ENCODE peak calls at places on chromosomes 3 and 15, in four cellular contexts. U is kidney tubule cell, M is progenitor cell of endocrine pancreas, F is AG08396. O is an unnamed sample.
A peak's percentile ranks its signal among the peaks of the same experiment; 100 is the strongest.

GRCh38 chr3:14505803-14506500 is 34.2 kb downstream of the GRIP2 start:
- DNase-seq in F (no peak), M (no peak), U (no peak), O (no peak)

GRCh38 chr15:35293353-35294130 is 208.4 kb upstream of the NANOGP8 start:
- DNase-seq in U (peak; percentile 96), M (no peak), F (peak; percentile 70), O (no peak)

GRCh38 chr3:43691120-43692002 is 623 bp downstream of the ABHD5 start:
- DNase-seq in U (peak; percentile 85), F (peak; percentile 38), M (peak; percentile 64), O (peak; percentile 50)

GRCh38 chr3:132597660-132598059 is 590 bp downstream of the ACKR4 start:
- DNase-seq in M (no peak), F (no peak), U (no peak), O (no peak)

GRCh38 chr15:92579486-92579885 is 76.1 kb downstream of the FAM174B start:
- DNase-seq in U (no peak), F (no peak), M (no peak), O (no peak)

GRCh38 chr3:23075478-23075877 is 127.6 kb upstream of the UBE2E2 start:
- DNase-seq in F (peak; percentile 22), U (peak; percentile 36), M (no peak), O (no peak)

GRCh38 chr15:68031406-68031805 is 22.7 kb upstream of the PIAS1 start:
- DNase-seq in F (no peak), M (no peak), U (no peak), O (no peak)

GRCh38 chr3:58008140-58009025 is at the start of gene FLNB:
- DNase-seq in U (peak; percentile 85), F (peak; percentile 98), M (peak; percentile 77), O (peak; percentile 93)

GRCh38 chr15:31397851-31398661 is 71.4 kb downstream of the KLF13 start:
- DNase-seq in F (no peak), U (no peak), M (no peak), O (no peak)

GRCh38 chr3:195080571-195081141 is 190.3 kb downstream of the XXYLT1 start:
- DNase-seq in U (peak; percentile 65), F (no peak), M (no peak), O (no peak)

GRCh38 chr15:29822685-29823459 is 604 bp upstream of the TJP1 start:
- DNase-seq in M (peak; percentile 44), U (peak; percentile 89), F (peak; percentile 79), O (peak; percentile 73)

GRCh38 chr15:61880079-61880478 is 180.2 kb downstream of the VPS13C start:
- DNase-seq in M (no peak), U (no peak), F (no peak), O (no peak)

GRCh38 chr3:171788546-171789351 is 21.5 kb downstream of the PLD1 start:
- DNase-seq in F (no peak), M (no peak), U (peak; percentile 48), O (no peak)

GRCh38 chr3:73718326-73719110 is 93.8 kb upstream of the PDZRN3 start:
- DNase-seq in U (no peak), F (no peak), M (no peak), O (no peak)

GRCh38 chr15:69126054-69126469 is 34.4 kb upstream of the GLCE start:
- DNase-seq in M (no peak), U (no peak), F (no peak), O (no peak)

GRCh38 chr3:14760185-14760584 is 58.6 kb upstream of the FGD5 start:
- DNase-seq in M (no peak), F (no peak), U (no peak), O (no peak)

GRCh38 chr3:157444789-157445188 is 8.1 kb downstream of the PTX3 start:
- DNase-seq in U (no peak), F (no peak), M (no peak), O (no peak)

GRCh38 chr15:43930079-43930478 is 103.3 kb downstream of the WDR76 start:
- DNase-seq in M (no peak), F (peak; percentile 24), U (no peak), O (no peak)

GRCh38 chr3:52221141-52221562 is 4.3 kb downstream of the TLR9 start:
- DNase-seq in M (no peak), F (no peak), U (no peak), O (no peak)

GRCh38 chr15:77516076-77516475 is 95.4 kb downstream of the HMG20A start:
- DNase-seq in M (no peak), U (no peak), F (no peak), O (no peak)

GRCh38 chr3:56890448-56891083 is 88.8 kb upstream of the ARHGEF3 start:
- DNase-seq in F (no peak), M (no peak), U (no peak), O (no peak)

GRCh38 chr15:62359416-62359815 is 194.3 kb upstream of the C2CD4B start:
- DNase-seq in U (peak; percentile 5), M (no peak), F (no peak), O (no peak)

GRCh38 chr15:36601497-36601932 is 22.1 kb downstream of the CDIN1 start:
- DNase-seq in M (no peak), U (peak; percentile 34), F (peak; percentile 70), O (no peak)

GRCh38 chr3:38564631-38565338 is 68.6 kb downstream of the EXOG start:
- DNase-seq in U (no peak), F (no peak), M (no peak), O (no peak)

GRCh38 chr3:27900316-27900715 is 178.2 kb upstream of the EOMES start:
- DNase-seq in M (no peak), F (no peak), U (no peak), O (no peak)

GRCh38 chr3:49792371-49793150 is 6.2 kb upstream of the IP6K1 start:
- DNase-seq in M (no peak), U (no peak), F (no peak), O (no peak)

GRCh38 chr3:126322181-126322967 is 34.8 kb downstream of the KLF15 start:
- DNase-seq in M (no peak), F (no peak), U (no peak), O (no peak)

GRCh38 chr3:19526071-19526470 is 377.8 kb downstream of the KCNH8 start:
- DNase-seq in U (no peak), F (no peak), M (no peak), O (no peak)

O was measured in endothelial cell.